ENCODE peak calls at places on chromosomes 3 and 15, in nine cellular contexts. M is psoas muscle; C is neural crest cell; E is cardiac muscle cell; Y is WTC11; N is Calu3; V is PC-9; I is CD8-positive, alpha-beta T cell; R is GM23338. H is an unnamed sample.

GRCh38 chr15:60555814-60556213 is 76.9 kb upstream of the ICE2 start:
- DNase-seq in M (no peak), C (no peak), E (no peak), Y (no peak), N (no peak), V (no peak), I (no peak), R (peak; percentile 62), H (no peak)

GRCh38 chr3:111903067-111903511 is 44.0 kb downstream of the PHLDB2 start:
- DNase-seq in M (no peak), C (no peak), E (peak; percentile 59), Y (no peak), N (peak; percentile 27), V (peak; percentile 96), I (no peak), R (peak; percentile 43), H (no peak)

GRCh38 chr15:99447497-99448371 is 118.0 kb upstream of the MEF2A start:
- DNase-seq in M (no peak), C (no peak), E (peak; percentile 59), Y (peak; percentile 75), N (no peak), V (no peak), I (no peak), R (peak; percentile 56), H (no peak)

GRCh38 chr15:70156781-70157261 is 59.1 kb upstream of the TLE3 start:
- DNase-seq in M (peak; percentile 89), C (no peak), E (peak; percentile 68), Y (no peak), N (no peak), V (no peak), I (no peak), R (no peak), H (no peak)

GRCh38 chr15:70435369-70435768 is 328.0 kb downstream of the UACA start:
- DNase-seq in M (no peak), C (no peak), E (no peak), Y (no peak), N (no peak), V (no peak), I (no peak), R (no peak), H (no peak)

GRCh38 chr15:58931985-58932384 is 1.5 kb downstream of the SLTM start:
- DNase-seq in M (no peak), C (no peak), E (peak; percentile 75), Y (no peak), N (no peak), V (peak; percentile 40), I (no peak), R (no peak), H (peak; percentile 59)

GRCh38 chr15:73792429-73792828 is 39.3 kb upstream of the INSYN1 start:
- DNase-seq in M (peak; percentile 82), C (no peak), E (no peak), Y (no peak), N (no peak), V (no peak), I (no peak), R (no peak), H (no peak)

GRCh38 chr3:61926913-61927312 is 365.5 kb downstream of the PTPRG start:
- DNase-seq in M (no peak), C (no peak), E (peak; percentile 69), Y (no peak), N (no peak), V (no peak), I (no peak), R (no peak), H (no peak)

GRCh38 chr15:37101634-37102314 is 1.4 kb upstream of the MEIS2 start:
- DNase-seq in M (peak; percentile 80), C (peak; percentile 73), E (peak; percentile 92), Y (peak; percentile 81), N (peak; percentile 77), V (peak; percentile 54), I (no peak), R (peak; percentile 86), H (peak; percentile 70)

GRCh38 chr15:37105795-37106333 is 5.5 kb upstream of the MEIS2 start:
- DNase-seq in M (no peak), C (no peak), E (peak; percentile 35), Y (no peak), N (no peak), V (no peak), I (no peak), R (no peak), H (no peak)

GRCh38 chr15:37102315-37103021 is 2.1 kb upstream of the MEIS2 start:
- DNase-seq in M (peak; percentile 44), C (no peak), E (peak; percentile 65), Y (peak; percentile 52), N (peak; percentile 9), V (no peak), I (no peak), R (peak; percentile 85), H (no peak)

GRCh38 chr15:37104413-37105392 is 4.4 kb upstream of the MEIS2 start:
- DNase-seq in M (no peak), C (no peak), E (peak; percentile 56), Y (no peak), N (no peak), V (no peak), I (no peak), R (no peak), H (no peak)

DNA sequence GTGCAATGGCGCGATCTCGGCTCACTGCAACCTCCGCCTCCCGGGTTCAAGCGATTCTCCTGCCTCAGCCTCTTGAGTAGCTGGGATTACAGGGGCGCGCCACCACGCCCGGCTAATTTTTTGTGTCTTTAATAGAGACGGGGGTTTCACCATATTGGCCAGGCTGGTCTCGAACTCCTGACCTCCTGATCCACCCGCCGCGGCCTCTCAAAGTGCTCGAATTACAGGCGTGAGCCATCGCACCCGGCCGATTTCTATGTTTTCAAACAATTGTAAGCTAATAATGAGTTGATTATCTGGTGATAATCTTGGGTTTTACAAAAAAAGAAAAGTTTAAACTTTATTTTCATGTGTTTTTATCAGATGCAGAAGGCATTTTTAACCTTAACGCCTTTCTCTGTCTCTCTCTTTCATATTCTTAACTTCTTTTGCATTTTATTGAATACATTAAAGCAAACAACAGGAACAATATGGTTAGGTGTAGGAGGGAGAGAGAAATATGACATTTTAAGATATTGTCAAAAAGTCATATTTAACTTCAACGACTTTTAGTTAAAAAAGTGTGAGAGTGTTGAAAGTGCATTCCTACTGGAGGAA is 3.2 kb upstream of the MEIS2 start:
- DNase-seq in M (no peak), C (no peak), E (no peak), Y (no peak), N (no peak), V (no peak), I (no peak), R (no peak), H (no peak)
- TF ChIP-seq CTCF in M (no peak), C (no peak), E (no peak), Y (no peak), N (no peak), V (no peak), I (no peak), R (no peak), H (no peak)

DNA sequence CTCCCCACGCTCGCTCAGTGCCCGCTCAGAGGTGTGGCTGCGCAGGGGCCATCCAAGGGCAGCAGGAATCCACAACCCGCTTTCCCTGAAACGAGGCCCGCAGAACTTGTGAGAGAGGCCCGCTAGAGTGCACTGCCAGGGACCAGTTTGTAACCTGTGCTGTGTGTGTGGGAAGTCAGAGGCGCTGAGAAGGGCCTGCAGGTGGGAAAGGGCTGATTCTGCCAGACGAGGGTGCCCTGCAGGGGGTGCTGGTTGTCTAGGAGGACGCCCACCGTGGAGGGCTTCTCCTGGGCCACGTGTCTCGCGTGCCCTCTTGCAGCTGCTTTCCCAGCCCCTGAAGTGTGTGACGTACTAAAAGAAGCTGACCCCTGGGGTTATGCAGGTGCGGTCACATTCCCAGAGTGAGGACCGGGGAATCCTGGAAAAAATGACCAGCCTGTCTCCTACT is 83.3 kb downstream of the C3orf70 start:
- DNase-seq in M (no peak), C (peak; percentile 40), E (no peak), Y (peak; percentile 88), N (no peak), V (no peak), I (no peak), R (peak; percentile 93), H (no peak)
- TF ChIP-seq CTCF in M (no peak), C (peak; percentile 32), E (no peak), Y (peak; percentile 11), N (peak; percentile 21), V (no peak), I (no peak), R (peak; percentile 81), H (no peak)

GRCh38 chr15:57284535-57284934 is 91.8 kb upstream of the CGNL1 start:
- DNase-seq in M (no peak), C (no peak), E (no peak), Y (no peak), N (no peak), V (no peak), I (no peak), R (no peak), H (no peak)

GRCh38 chr15:57286446-57287127 is 89.7 kb upstream of the CGNL1 start:
- DNase-seq in M (no peak), C (no peak), E (no peak), Y (no peak), N (no peak), V (no peak), I (no peak), R (peak; percentile 69), H (no peak)

GRCh38 chr15:57283774-57284508 is 92.4 kb upstream of the CGNL1 start:
- DNase-seq in M (no peak), C (no peak), E (peak; percentile 71), Y (no peak), N (no peak), V (no peak), I (no peak), R (no peak), H (no peak)

GRCh38 chr15:57288926-57289650 is 87.2 kb upstream of the CGNL1 start:
- DNase-seq in M (no peak), C (no peak), E (no peak), Y (no peak), N (no peak), V (no peak), I (no peak), R (no peak), H (no peak)

DNA sequence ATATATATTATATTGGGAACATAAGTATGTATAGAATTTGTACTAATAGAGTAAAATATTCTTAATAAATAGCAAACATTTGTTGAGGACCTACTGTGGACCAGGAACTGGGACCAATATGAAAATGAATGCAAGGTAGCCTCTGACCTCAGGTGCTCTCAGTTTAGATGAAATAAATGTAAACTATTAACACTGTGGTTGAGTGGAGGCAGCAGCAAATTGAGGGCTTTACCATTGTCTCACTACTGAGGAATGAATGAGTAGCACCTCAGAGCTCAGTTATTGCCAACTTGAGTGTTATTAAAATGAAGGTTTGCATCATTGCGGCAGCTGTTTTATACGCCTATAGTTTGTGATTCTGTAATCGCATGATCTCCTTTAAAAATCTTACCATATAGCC is 90.9 kb upstream of the CGNL1 start:
- DNase-seq in M (no peak), C (no peak), E (no peak), Y (no peak), N (no peak), V (no peak), I (no peak), R (no peak), H (no peak)
- TF ChIP-seq CTCF in M (no peak), C (no peak), E (no peak), Y (no peak), N (no peak), V (no peak), I (no peak), R (no peak), H (no peak)

GRCh38 chr15:33678606-33679005 is 289.7 kb upstream of the CHRM5 start:
- DNase-seq in M (no peak), C (no peak), E (no peak), Y (no peak), N (no peak), V (no peak), I (no peak), R (no peak), H (no peak)

GRCh38 chr15:33679065-33679464 is 289.2 kb upstream of the CHRM5 start:
- DNase-seq in M (no peak), C (no peak), E (no peak), Y (no peak), N (no peak), V (no peak), I (no peak), R (no peak), H (no peak)

GRCh38 chr15:33671456-33671855 is 296.8 kb upstream of the CHRM5 start:
- DNase-seq in M (no peak), C (no peak), E (no peak), Y (no peak), N (no peak), V (no peak), I (no peak), R (no peak), H (peak; percentile 31)

GRCh38 chr15:33670567-33670966 is 297.7 kb upstream of the CHRM5 start:
- DNase-seq in M (no peak), C (no peak), E (no peak), Y (no peak), N (no peak), V (no peak), I (no peak), R (no peak), H (no peak)

DNA sequence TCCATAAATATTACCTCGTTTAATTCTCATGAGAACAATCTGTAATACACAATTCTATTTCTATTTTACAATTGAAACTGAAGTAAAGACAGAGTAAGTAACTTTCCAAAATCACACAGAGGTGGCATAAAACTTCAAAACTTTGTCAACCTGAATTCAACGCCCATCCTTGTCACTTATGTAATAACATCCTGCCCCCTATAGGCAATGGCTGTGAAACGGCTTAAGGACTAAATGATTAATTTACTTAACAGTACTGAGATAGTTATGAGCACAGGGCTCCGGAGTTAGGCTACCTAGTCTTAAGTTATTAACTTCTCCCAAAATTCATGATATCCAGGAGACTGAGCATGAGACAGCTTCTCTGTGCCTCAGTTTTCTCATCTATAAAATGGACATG is 293.1 kb upstream of the CHRM5 start:
- DNase-seq in M (no peak), C (no peak), E (peak; percentile 36), Y (no peak), N (no peak), V (no peak), I (no peak), R (peak; percentile 81), H (peak; percentile 55)
- TF ChIP-seq CTCF in M (peak; percentile 36), C (peak; percentile 62), E (peak; percentile 43), Y (peak; percentile 52), N (no peak), V (peak; percentile 63), I (no peak), R (peak; percentile 80), H (peak; percentile 61)